ENCODE peak calls at places on chromosomes 3 and 15, in ten cellular contexts. Z is dermis blood vessel endothelial cell, L is pulmonary artery endothelial cell, X is left ventricle myocardium superior, K is HFF-Myc, N is left ventricle myocardium inferior, W is MCF 10A, J is NCI-H510A treated with DMSO at 0.1 percent for 48 hours, C is foreskin keratinocyte, P is neuronal stem cell. Y is an unnamed sample.
A peak's percentile ranks its signal among the peaks of the same experiment; 100 is the strongest.

GRCh38 chr3:15682766-15683165 is 81.2 kb downstream of the BTD start:
- DNase-seq in W (peak; percentile 40), K (no peak), P (no peak), J (no peak), N (no peak), L (no peak), X (no peak), Z (no peak), C (no peak), Y (no peak)

GRCh38 chr3:17322106-17322793 is 420.2 kb downstream of the TBC1D5 start:
- DNase-seq in L (no peak), W (no peak), K (no peak), P (no peak), X (no peak), Z (peak; percentile 1), N (no peak), C (no peak), J (no peak), Y (no peak)

GRCh38 chr15:74906450-74907276 is at the start of gene FAM219B:
- DNase-seq in J (peak; percentile 81), N (peak; percentile 95), K (peak; percentile 48), P (peak; percentile 84), C (no peak), Z (peak; percentile 91), W (peak; percentile 87), L (peak; percentile 44), X (peak; percentile 97), Y (peak; percentile 97)

GRCh38 chr3:133890972-133891644 is 4.6 kb downstream of the RAB6B start:
- DNase-seq in P (no peak), C (no peak), N (no peak), Z (no peak), X (no peak), K (no peak), J (no peak), W (no peak), L (no peak), Y (no peak)

GRCh38 chr3:139310474-139310933 is 33.3 kb upstream of the MRPS22 start:
- DNase-seq in K (peak; percentile 98), J (no peak), P (no peak), W (peak; percentile 83), Z (no peak), X (no peak), N (no peak), C (peak; percentile 22), L (no peak), Y (peak; percentile 52)

GRCh38 chr3:12841085-12841969 is at the start of gene RPL32:
- DNase-seq in W (peak; percentile 95), Z (peak; percentile 97), X (peak; percentile 90), J (peak; percentile 97), P (peak; percentile 89), N (peak; percentile 89), L (peak; percentile 92), K (peak; percentile 92), C (peak; percentile 83), Y (peak; percentile 77)

GRCh38 chr3:29718661-29719065 is 437.8 kb downstream of the RBMS3 start:
- DNase-seq in X (no peak), N (no peak), K (no peak), P (no peak), W (peak; percentile 6), C (peak; percentile 98), Z (no peak), L (no peak), J (no peak), Y (peak; percentile 26)

GRCh38 chr3:87924485-87924884 is 134.3 kb downstream of the CGGBP1 start:
- DNase-seq in W (no peak), P (no peak), J (no peak), K (no peak), L (no peak), N (no peak), X (no peak), C (no peak), Z (no peak), Y (no peak)

GRCh38 chr15:51708013-51708412 is 26.7 kb downstream of the SCG3 start:
- DNase-seq in P (no peak), N (no peak), W (no peak), Z (no peak), X (no peak), K (no peak), C (no peak), J (peak; percentile 71), L (no peak), Y (no peak)

GRCh38 chr3:44492496-44492895 is 15.0 kb upstream of the ZNF445 start:
- DNase-seq in X (no peak), P (no peak), W (no peak), L (no peak), C (no peak), N (no peak), J (no peak), K (no peak), Z (no peak), Y (no peak)

GRCh38 chr3:142866841-142867631 is 21.8 kb downstream of the PCOLCE2 start:
- DNase-seq in L (no peak), K (no peak), C (peak; percentile 75), W (peak; percentile 48), X (no peak), P (no peak), N (no peak), J (peak; percentile 70), Z (no peak), Y (no peak)